ENCODE peak calls at places on chromosome 15, in five cellular contexts. One of them, this sample, is unnamed.

GRCh38 chr15:39232512-39232911 is 348.4 kb upstream of the THBS1 start:
- DNase-seq in uterus: no peak
- DNase-seq in WTC11: no peak
- DNase-seq in Caki2: no peak
- DNase-seq in retina: no peak
- DNase-seq in this sample: no peak

GRCh38 chr15:41495736-41496599 is 2.3 kb downstream of the ITPKA start:
- DNase-seq in uterus: no peak
- DNase-seq in WTC11: peak
- DNase-seq in Caki2: no peak
- DNase-seq in retina: peak
- DNase-seq in this sample: peak

GRCh38 chr15:90638241-90638691 is 78.9 kb upstream of the BLM start:
- DNase-seq in uterus: no peak
- DNase-seq in WTC11: no peak
- DNase-seq in Caki2: no peak
- DNase-seq in retina: peak
- DNase-seq in this sample: peak

GRCh38 chr15:59539799-59540198 is 71.8 kb upstream of the GCNT3 start:
- DNase-seq in uterus: no peak
- DNase-seq in WTC11: no peak
- DNase-seq in Caki2: no peak
- DNase-seq in retina: no peak
- DNase-seq in this sample: no peak

GRCh38 chr15:75902129-75902557 is 1.5 kb upstream of the FBXO22 start:
- DNase-seq in uterus: no peak
- DNase-seq in WTC11: peak
- DNase-seq in Caki2: no peak
- DNase-seq in retina: no peak
- DNase-seq in this sample: peak

GRCh38 chr15:63640146-63640545 is 43.0 kb downstream of the FBXL22 start:
- DNase-seq in uterus: no peak
- DNase-seq in WTC11: no peak
- DNase-seq in Caki2: no peak
- DNase-seq in retina: no peak
- DNase-seq in this sample: no peak

GRCh38 chr15:98131924-98132323 is 171.4 kb downstream of the ARRDC4 start:
- DNase-seq in uterus: no peak
- DNase-seq in WTC11: no peak
- DNase-seq in Caki2: no peak
- DNase-seq in retina: no peak
- DNase-seq in this sample: no peak

GRCh38 chr15:82647835-82648256 is 683 bp upstream of the CPEB1 start:
- DNase-seq in uterus: peak
- DNase-seq in WTC11: peak
- DNase-seq in Caki2: no peak
- DNase-seq in retina: peak
- DNase-seq in this sample: peak

GRCh38 chr15:78264304-78265136 is at the start of gene DNAJA4:
- DNase-seq in uterus: peak
- DNase-seq in WTC11: peak
- DNase-seq in Caki2: no peak
- DNase-seq in retina: peak
- DNase-seq in this sample: peak

GRCh38 chr15:60375255-60375809 is 22.5 kb downstream of the ANXA2 start:
- DNase-seq in uterus: no peak
- DNase-seq in WTC11: no peak
- DNase-seq in Caki2: no peak
- DNase-seq in retina: no peak
- DNase-seq in this sample: no peak

GRCh38 chr15:92283813-92284212 is 109.9 kb upstream of the ST8SIA2 start:
- DNase-seq in uterus: no peak
- DNase-seq in WTC11: no peak
- DNase-seq in Caki2: no peak
- DNase-seq in retina: no peak
- DNase-seq in this sample: no peak

GRCh38 chr15:85743392-85744045 is 51.2 kb downstream of the KLHL25 start:
- DNase-seq in uterus: peak
- DNase-seq in WTC11: no peak
- DNase-seq in Caki2: no peak
- DNase-seq in retina: no peak
- DNase-seq in this sample: no peak

GRCh38 chr15:74377831-74378766 is 10.7 kb upstream of the CYP11A1 start:
- DNase-seq in uterus: no peak
- DNase-seq in WTC11: peak
- DNase-seq in Caki2: no peak
- DNase-seq in retina: no peak
- DNase-seq in this sample: no peak

GRCh38 chr15:89356634-89357298 is 22.1 kb upstream of the POLG start:
- DNase-seq in uterus: no peak
- DNase-seq in WTC11: no peak
- DNase-seq in Caki2: peak
- DNase-seq in retina: peak
- DNase-seq in this sample: peak

GRCh38 chr15:67340630-67341029 is 86.0 kb downstream of the IQCH start:
- DNase-seq in uterus: no peak
- DNase-seq in WTC11: no peak
- DNase-seq in Caki2: no peak
- DNase-seq in retina: no peak
- DNase-seq in this sample: no peak

GRCh38 chr15:35690698-35691116 is 144.7 kb upstream of the DPH6 start:
- DNase-seq in uterus: peak
- DNase-seq in WTC11: no peak
- DNase-seq in Caki2: no peak
- DNase-seq in retina: no peak
- DNase-seq in this sample: no peak

GRCh38 chr15:59169337-59169736 is 37.3 kb upstream of the LDHAL6B start:
- DNase-seq in uterus: no peak
- DNase-seq in WTC11: no peak
- DNase-seq in Caki2: peak
- DNase-seq in retina: no peak
- DNase-seq in this sample: no peak

GRCh38 chr15:48384616-48385015 is 53.4 kb downstream of the DUT start:
- DNase-seq in uterus: no peak
- DNase-seq in WTC11: no peak
- DNase-seq in Caki2: no peak
- DNase-seq in retina: no peak
- DNase-seq in this sample: no peak

GRCh38 chr15:33600161-33600560 is 289.4 kb downstream of the RYR3 start:
- DNase-seq in uterus: no peak
- DNase-seq in WTC11: no peak
- DNase-seq in Caki2: no peak
- DNase-seq in retina: no peak
- DNase-seq in this sample: peak

GRCh38 chr15:91874992-91875651 is 21.6 kb downstream of the SLCO3A1 start:
- DNase-seq in uterus: no peak
- DNase-seq in WTC11: no peak
- DNase-seq in Caki2: no peak
- DNase-seq in retina: no peak
- DNase-seq in this sample: no peak

GRCh38 chr15:30033763-30034162 is 49.0 kb upstream of the GOLGA8J start:
- DNase-seq in uterus: no peak
- DNase-seq in WTC11: no peak
- DNase-seq in Caki2: no peak
- DNase-seq in retina: no peak
- DNase-seq in this sample: no peak

GRCh38 chr15:88385078-88385700 is 82.0 kb downstream of the MRPL46 start:
- DNase-seq in uterus: no peak
- DNase-seq in WTC11: no peak
- DNase-seq in Caki2: no peak
- DNase-seq in retina: no peak
- DNase-seq in this sample: no peak

GRCh38 chr15:75170711-75171341 is 30.9 kb upstream of the C15orf39 start:
- DNase-seq in uterus: no peak
- DNase-seq in WTC11: no peak
- DNase-seq in Caki2: no peak
- DNase-seq in retina: no peak
- DNase-seq in this sample: no peak

GRCh38 chr15:80996247-80996646 is 4.5 kb upstream of the TLNRD1 start:
- DNase-seq in uterus: no peak
- DNase-seq in WTC11: no peak
- DNase-seq in Caki2: no peak
- DNase-seq in retina: no peak
- DNase-seq in this sample: peak

GRCh38 chr15:67924359-67924974 is 84.6 kb upstream of the RNU6-1 start:
- DNase-seq in uterus: no peak
- DNase-seq in WTC11: no peak
- DNase-seq in Caki2: no peak
- DNase-seq in retina: no peak
- DNase-seq in this sample: no peak

GRCh38 chr15:77295446-77295845 is 124.5 kb downstream of the PEAK1 start:
- DNase-seq in uterus: no peak
- DNase-seq in WTC11: no peak
- DNase-seq in Caki2: no peak
- DNase-seq in retina: no peak
- DNase-seq in this sample: no peak

GRCh38 chr15:77009646-77010311 is 14.9 kb downstream of the PSTPIP1 start:
- DNase-seq in uterus: no peak
- DNase-seq in WTC11: no peak
- DNase-seq in Caki2: no peak
- DNase-seq in retina: no peak
- DNase-seq in this sample: no peak

GRCh38 chr15:82093774-82094211 is 48.0 kb upstream of the MEX3B start:
- DNase-seq in uterus: no peak
- DNase-seq in WTC11: no peak
- DNase-seq in Caki2: peak
- DNase-seq in retina: no peak
- DNase-seq in this sample: no peak

GRCh38 chr15:35751421-35752133 is 205.6 kb upstream of the DPH6 start:
- DNase-seq in uterus: peak
- DNase-seq in WTC11: peak
- DNase-seq in Caki2: peak
- DNase-seq in retina: peak
- DNase-seq in this sample: peak

GRCh38 chr15:62280625-62281024 is 115.5 kb upstream of the C2CD4B start:
- DNase-seq in uterus: no peak
- DNase-seq in WTC11: no peak
- DNase-seq in Caki2: no peak
- DNase-seq in retina: no peak
- DNase-seq in this sample: no peak

GRCh38 chr15:75202251-75203016 is 752 bp downstream of the C15orf39 start:
- DNase-seq in uterus: peak
- DNase-seq in WTC11: peak
- DNase-seq in Caki2: peak
- DNase-seq in retina: peak
- DNase-seq in this sample: peak

GRCh38 chr15:66496951-66497501 is 536 bp downstream of the SNAPC5 start:
- DNase-seq in uterus: peak
- DNase-seq in WTC11: no peak
- DNase-seq in Caki2: no peak
- DNase-seq in retina: no peak
- DNase-seq in this sample: no peak

GRCh38 chr15:75182187-75183131 is 19.2 kb upstream of the C15orf39 start:
- DNase-seq in uterus: no peak
- DNase-seq in WTC11: peak
- DNase-seq in Caki2: no peak
- DNase-seq in retina: no peak
- DNase-seq in this sample: no peak

GRCh38 chr15:64981812-64982431 is 7.8 kb downstream of the SPG21 start:
- DNase-seq in uterus: no peak
- DNase-seq in WTC11: no peak
- DNase-seq in Caki2: no peak
- DNase-seq in retina: no peak
- DNase-seq in this sample: no peak

GRCh38 chr15:20358066-20358780 is 183.4 kb downstream of the GOLGA6L6 start:
- DNase-seq in uterus: peak
- DNase-seq in WTC11: peak
- DNase-seq in Caki2: no peak
- DNase-seq in retina: no peak
- DNase-seq in this sample: no peak

GRCh38 chr15:71957026-71957425 is 146.7 kb downstream of the NR2E3 start:
- DNase-seq in uterus: no peak
- DNase-seq in WTC11: no peak
- DNase-seq in Caki2: no peak
- DNase-seq in retina: no peak
- DNase-seq in this sample: no peak

GRCh38 chr15:28921925-28922711 is 36.3 kb downstream of the APBA2 start:
- DNase-seq in uterus: no peak
- DNase-seq in WTC11: peak
- DNase-seq in Caki2: no peak
- DNase-seq in retina: peak
- DNase-seq in this sample: peak

GRCh38 chr15:50816191-50816590 is 50.7 kb upstream of the SPPL2A start:
- DNase-seq in uterus: no peak
- DNase-seq in WTC11: no peak
- DNase-seq in Caki2: peak
- DNase-seq in retina: no peak
- DNase-seq in this sample: no peak

GRCh38 chr15:74543583-74543982 is 2.6 kb downstream of the ARID3B start:
- DNase-seq in uterus: no peak
- DNase-seq in WTC11: no peak
- DNase-seq in Caki2: no peak
- DNase-seq in retina: no peak
- DNase-seq in this sample: no peak

This sample was measured in neural progenitor cell.